ENCODE peak calls at places on chromosomes 1 and 21, in eight cellular contexts. One of them, this sample, is unnamed.

GRCh38 chr1:54979327-54979891 is 1.0 kb upstream of the TMEM61 start:
- DNase-seq in K562: no peak
- DNase-seq in HCT116: no peak
- DNase-seq in HepG2: no peak
- DNase-seq in spleen: no peak
- DNase-seq in GM12892: no peak
- DNase-seq in GM12891: no peak
- DNase-seq in SK-N-SH: no peak
- DNase-seq in this sample: no peak

GRCh38 chr1:14115976-14116375 is 416.0 kb downstream of the PRDM2 start:
- DNase-seq in K562: no peak
- DNase-seq in HCT116: no peak
- DNase-seq in HepG2: no peak
- DNase-seq in spleen: no peak
- DNase-seq in GM12892: no peak
- DNase-seq in GM12891: no peak
- DNase-seq in SK-N-SH: no peak
- DNase-seq in this sample: no peak

GRCh38 chr1:54615531-54616245 is 7.6 kb downstream of the FAM151A start:
- DNase-seq in K562: peak; percentile 50
- DNase-seq in HCT116: no peak
- DNase-seq in HepG2: no peak
- DNase-seq in spleen: peak; percentile 72
- DNase-seq in GM12892: no peak
- DNase-seq in GM12891: no peak
- DNase-seq in SK-N-SH: peak; percentile 8
- DNase-seq in this sample: no peak

GRCh38 chr1:215273838-215274516 is 191.4 kb downstream of the KCNK2 start:
- DNase-seq in K562: no peak
- DNase-seq in HCT116: peak; percentile 3
- DNase-seq in HepG2: no peak
- DNase-seq in spleen: no peak
- DNase-seq in GM12892: no peak
- DNase-seq in GM12891: no peak
- DNase-seq in SK-N-SH: no peak
- DNase-seq in this sample: no peak

GRCh38 chr1:228781161-228781771 is 46.0 kb downstream of the RHOU start:
- DNase-seq in K562: no peak
- DNase-seq in HCT116: no peak
- DNase-seq in HepG2: no peak
- DNase-seq in spleen: no peak
- DNase-seq in GM12892: no peak
- DNase-seq in GM12891: no peak
- DNase-seq in SK-N-SH: peak; percentile 50
- DNase-seq in this sample: no peak

GRCh38 chr1:66270122-66270812 is 263.7 kb upstream of the SGIP1 start:
- DNase-seq in K562: no peak
- DNase-seq in HCT116: no peak
- DNase-seq in HepG2: no peak
- DNase-seq in spleen: no peak
- DNase-seq in GM12892: no peak
- DNase-seq in GM12891: no peak
- DNase-seq in SK-N-SH: no peak
- DNase-seq in this sample: no peak

GRCh38 chr1:3405974-3406867 is 48.2 kb upstream of the ARHGEF16 start:
- DNase-seq in K562: no peak
- DNase-seq in HCT116: no peak
- DNase-seq in HepG2: no peak
- DNase-seq in spleen: no peak
- DNase-seq in GM12892: no peak
- DNase-seq in GM12891: no peak
- DNase-seq in SK-N-SH: no peak
- DNase-seq in this sample: no peak

GRCh38 chr1:242189591-242189990 is 190.7 kb upstream of the MAP1LC3C start:
- DNase-seq in K562: no peak
- DNase-seq in HCT116: no peak
- DNase-seq in HepG2: no peak
- DNase-seq in spleen: no peak
- DNase-seq in GM12892: no peak
- DNase-seq in GM12891: no peak
- DNase-seq in SK-N-SH: peak; percentile 30
- DNase-seq in this sample: no peak

GRCh38 chr1:26785611-26786436 is 1.9 kb upstream of the PIGV start:
- DNase-seq in K562: no peak
- DNase-seq in HCT116: no peak
- DNase-seq in HepG2: no peak
- DNase-seq in spleen: no peak
- DNase-seq in GM12892: no peak
- DNase-seq in GM12891: no peak
- DNase-seq in SK-N-SH: no peak
- DNase-seq in this sample: peak; percentile 28

GRCh38 chr21:45020629-45021427 is 53.6 kb upstream of the ADARB1 start:
- DNase-seq in K562: no peak
- DNase-seq in HCT116: no peak
- DNase-seq in HepG2: no peak
- DNase-seq in spleen: peak; percentile 58
- DNase-seq in GM12892: no peak
- DNase-seq in GM12891: no peak
- DNase-seq in SK-N-SH: no peak
- DNase-seq in this sample: no peak

GRCh38 chr1:15950763-15951295 is 25.1 kb downstream of the ZBTB17 start:
- DNase-seq in K562: peak; percentile 61
- DNase-seq in HCT116: no peak
- DNase-seq in HepG2: no peak
- DNase-seq in spleen: no peak
- DNase-seq in GM12892: no peak
- DNase-seq in GM12891: no peak
- DNase-seq in SK-N-SH: no peak
- DNase-seq in this sample: no peak

GRCh38 chr1:37989381-37989930 is 366 bp downstream of the SF3A3 start:
- DNase-seq in K562: peak; percentile 72
- DNase-seq in HCT116: no peak
- DNase-seq in HepG2: no peak
- DNase-seq in spleen: peak; percentile 89
- DNase-seq in GM12892: no peak
- DNase-seq in GM12891: no peak
- DNase-seq in SK-N-SH: peak; percentile 47
- DNase-seq in this sample: peak; percentile 31

GRCh38 chr1:176164014-176164678 is 42.9 kb downstream of the COP1 start:
- DNase-seq in K562: no peak
- DNase-seq in HCT116: no peak
- DNase-seq in HepG2: no peak
- DNase-seq in spleen: no peak
- DNase-seq in GM12892: no peak
- DNase-seq in GM12891: no peak
- DNase-seq in SK-N-SH: no peak
- DNase-seq in this sample: no peak

GRCh38 chr1:79264975-79265818 is 258.7 kb upstream of the ADGRL4 start:
- DNase-seq in K562: no peak
- DNase-seq in HCT116: no peak
- DNase-seq in HepG2: no peak
- DNase-seq in spleen: no peak
- DNase-seq in GM12892: no peak
- DNase-seq in GM12891: no peak
- DNase-seq in SK-N-SH: no peak
- DNase-seq in this sample: no peak

GRCh38 chr1:59058681-59059441 is 238.0 kb upstream of the FGGY start:
- DNase-seq in K562: no peak
- DNase-seq in HCT116: no peak
- DNase-seq in HepG2: no peak
- DNase-seq in spleen: no peak
- DNase-seq in GM12892: no peak
- DNase-seq in GM12891: no peak
- DNase-seq in SK-N-SH: no peak
- DNase-seq in this sample: no peak

GRCh38 chr1:59064592-59064991 is 232.3 kb upstream of the FGGY start:
- DNase-seq in K562: no peak
- DNase-seq in HCT116: no peak
- DNase-seq in HepG2: no peak
- DNase-seq in spleen: no peak
- DNase-seq in GM12892: no peak
- DNase-seq in GM12891: no peak
- DNase-seq in SK-N-SH: no peak
- DNase-seq in this sample: no peak

GRCh38 chr1:59063501-59063900 is 233.4 kb upstream of the FGGY start:
- DNase-seq in K562: no peak
- DNase-seq in HCT116: no peak
- DNase-seq in HepG2: no peak
- DNase-seq in spleen: no peak
- DNase-seq in GM12892: no peak
- DNase-seq in GM12891: no peak
- DNase-seq in SK-N-SH: no peak
- DNase-seq in this sample: no peak

GRCh38 chr1:59062743-59063142 is 234.2 kb upstream of the FGGY start:
- DNase-seq in K562: no peak
- DNase-seq in HCT116: no peak
- DNase-seq in HepG2: no peak
- DNase-seq in spleen: no peak
- DNase-seq in GM12892: no peak
- DNase-seq in GM12891: no peak
- DNase-seq in SK-N-SH: no peak
- DNase-seq in this sample: peak; percentile 26

DNA sequence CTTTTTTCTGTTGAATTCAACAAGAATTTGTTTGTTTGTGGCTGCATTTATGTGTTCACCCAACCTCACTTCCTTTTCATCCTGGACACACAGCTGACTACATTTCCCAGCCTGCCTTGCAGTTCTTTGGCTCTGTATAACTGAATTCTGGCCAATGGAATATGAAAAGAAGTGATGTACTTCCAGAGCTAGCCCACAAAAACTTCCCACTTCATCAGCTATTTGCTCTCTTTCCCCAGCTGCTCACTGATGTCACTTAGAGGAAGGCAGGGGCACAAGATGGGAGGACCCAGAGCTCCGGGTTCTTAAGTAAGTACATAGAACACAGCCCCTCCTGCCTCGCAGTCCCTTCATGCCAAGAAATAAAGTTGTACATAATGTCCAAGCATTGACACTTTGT is 235.0 kb upstream of the FGGY start:
- DNase-seq in K562: no peak
- DNase-seq in HCT116: peak; percentile 32
- DNase-seq in HepG2: no peak
- DNase-seq in spleen: no peak
- DNase-seq in GM12892: no peak
- DNase-seq in GM12891: no peak
- DNase-seq in SK-N-SH: no peak
- DNase-seq in this sample: peak; percentile 38
- TF ChIP-seq POLR2AphosphoS5 in K562: no peak
- TF ChIP-seq POLR2AphosphoS5 in HCT116: no peak
- TF ChIP-seq POLR2AphosphoS5 in HepG2: no peak
- TF ChIP-seq POLR2AphosphoS5 in spleen: peak; percentile 71
- TF ChIP-seq POLR2AphosphoS5 in GM12892: no peak
- TF ChIP-seq POLR2AphosphoS5 in GM12891: no peak
- TF ChIP-seq POLR2AphosphoS5 in SK-N-SH: no peak
- TF ChIP-seq POLR2AphosphoS5 in this sample: peak; percentile 57

GRCh38 chr1:89942014-89942413 is 52.9 kb upstream of the ZNF326 start:
- DNase-seq in K562: no peak
- DNase-seq in HCT116: no peak
- DNase-seq in HepG2: no peak
- DNase-seq in spleen: no peak
- DNase-seq in GM12892: no peak
- DNase-seq in GM12891: no peak
- DNase-seq in SK-N-SH: no peak
- DNase-seq in this sample: no peak
- TF ChIP-seq POLR2AphosphoS5 in K562: no peak
- TF ChIP-seq POLR2AphosphoS5 in HCT116: no peak
- TF ChIP-seq POLR2AphosphoS5 in HepG2: no peak
- TF ChIP-seq POLR2AphosphoS5 in spleen: no peak
- TF ChIP-seq POLR2AphosphoS5 in GM12892: no peak
- TF ChIP-seq POLR2AphosphoS5 in GM12891: no peak
- TF ChIP-seq POLR2AphosphoS5 in SK-N-SH: no peak
- TF ChIP-seq POLR2AphosphoS5 in this sample: no peak

GRCh38 chr1:59512702-59513101 is 215.8 kb downstream of the FGGY start:
- DNase-seq in K562: no peak
- DNase-seq in HCT116: no peak
- DNase-seq in HepG2: no peak
- DNase-seq in spleen: no peak
- DNase-seq in GM12892: no peak
- DNase-seq in GM12891: no peak
- DNase-seq in SK-N-SH: no peak
- DNase-seq in this sample: no peak

GRCh38 chr1:59520759-59521442 is 224.0 kb downstream of the FGGY start:
- DNase-seq in K562: no peak
- DNase-seq in HCT116: no peak
- DNase-seq in HepG2: no peak
- DNase-seq in spleen: no peak
- DNase-seq in GM12892: no peak
- DNase-seq in GM12891: no peak
- DNase-seq in SK-N-SH: no peak
- DNase-seq in this sample: no peak

GRCh38 chr1:59514061-59514909 is 217.4 kb downstream of the FGGY start:
- DNase-seq in K562: no peak
- DNase-seq in HCT116: no peak
- DNase-seq in HepG2: peak; percentile 41
- DNase-seq in spleen: no peak
- DNase-seq in GM12892: no peak
- DNase-seq in GM12891: no peak
- DNase-seq in SK-N-SH: no peak
- DNase-seq in this sample: no peak

GRCh38 chr1:59520194-59520593 is 223.3 kb downstream of the FGGY start:
- DNase-seq in K562: no peak
- DNase-seq in HCT116: no peak
- DNase-seq in HepG2: no peak
- DNase-seq in spleen: no peak
- DNase-seq in GM12892: no peak
- DNase-seq in GM12891: no peak
- DNase-seq in SK-N-SH: no peak
- DNase-seq in this sample: no peak

DNA sequence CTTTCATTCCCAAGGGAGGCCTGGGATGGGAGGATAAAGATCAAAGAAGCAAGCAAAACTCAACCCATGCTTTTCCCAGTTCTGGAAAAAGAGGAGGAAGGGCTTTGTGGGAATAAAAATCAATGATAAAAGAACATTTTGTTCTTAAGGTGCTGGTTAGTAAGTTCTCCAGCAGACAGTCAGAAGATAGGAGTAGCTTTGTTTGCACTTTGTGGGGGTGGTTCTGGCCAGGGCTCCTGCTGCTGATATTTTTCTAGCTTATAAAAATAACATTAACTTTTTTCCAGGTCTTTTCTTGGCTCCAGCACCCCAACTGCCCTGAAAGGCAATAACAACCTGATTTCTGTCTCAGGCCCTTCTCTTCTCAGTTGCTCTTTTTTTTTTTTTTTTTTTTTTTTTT is 220.0 kb downstream of the FGGY start:
- DNase-seq in K562: no peak
- DNase-seq in HCT116: no peak
- DNase-seq in HepG2: no peak
- DNase-seq in spleen: no peak
- DNase-seq in GM12892: no peak
- DNase-seq in GM12891: no peak
- DNase-seq in SK-N-SH: no peak
- DNase-seq in this sample: no peak
- TF ChIP-seq POLR2AphosphoS5 in K562: no peak
- TF ChIP-seq POLR2AphosphoS5 in HCT116: no peak
- TF ChIP-seq POLR2AphosphoS5 in HepG2: no peak
- TF ChIP-seq POLR2AphosphoS5 in spleen: no peak
- TF ChIP-seq POLR2AphosphoS5 in GM12892: no peak
- TF ChIP-seq POLR2AphosphoS5 in GM12891: no peak
- TF ChIP-seq POLR2AphosphoS5 in SK-N-SH: no peak
- TF ChIP-seq POLR2AphosphoS5 in this sample: no peak

GRCh38 chr1:35860680-35861079 is 22.3 kb upstream of the AGO1 start:
- DNase-seq in K562: no peak
- DNase-seq in HCT116: no peak
- DNase-seq in HepG2: no peak
- DNase-seq in spleen: no peak
- DNase-seq in GM12892: no peak
- DNase-seq in GM12891: no peak
- DNase-seq in SK-N-SH: no peak
- DNase-seq in this sample: no peak
- TF ChIP-seq POLR2AphosphoS5 in K562: no peak
- TF ChIP-seq POLR2AphosphoS5 in HCT116: no peak
- TF ChIP-seq POLR2AphosphoS5 in HepG2: no peak
- TF ChIP-seq POLR2AphosphoS5 in spleen: no peak
- TF ChIP-seq POLR2AphosphoS5 in GM12892: no peak
- TF ChIP-seq POLR2AphosphoS5 in GM12891: no peak
- TF ChIP-seq POLR2AphosphoS5 in SK-N-SH: no peak
- TF ChIP-seq POLR2AphosphoS5 in this sample: no peak